ENCODE peak calls at places on chromosomes 7 and 10, in five cellular contexts. D is K562; L is B cell; G is activated CD4-positive, alpha-beta T cell treated with anti-CD3 and anti-CD28 coated beads, Interleukin-2, amount 50 U/mL, for 24 hours; J is endodermal cell. P is an unnamed sample.

GRCh38 chr7:55540226-55540858 is 32.0 kb downstream of the VOPP1 start:
- DNase-seq in J (peak; percentile 58), L (no peak), D (no peak), G (no peak), P (no peak)

GRCh38 chr7:17802056-17802455 is 138.2 kb downstream of the SNX13 start:
- DNase-seq in J (no peak), G (no peak), D (no peak), L (no peak), P (no peak)

GRCh38 chr7:30804078-30804661 is 33.0 kb downstream of the MINDY4 start:
- DNase-seq in J (no peak), D (no peak), L (no peak), G (no peak), P (no peak)

GRCh38 chr7:138204989-138205298 is 128.7 kb downstream of the AKR1D1 start:
- DNase-seq in G (no peak), J (no peak), L (no peak), D (no peak), P (no peak)

GRCh38 chr7:23394828-23395227 is 75.5 kb downstream of the IGF2BP3 start:
- DNase-seq in D (no peak), L (no peak), J (no peak), G (no peak), P (no peak)

GRCh38 chr10:114151486-114151885 is 22.5 kb downstream of the CCDC186 start:
- DNase-seq in J (no peak), G (no peak), D (no peak), L (no peak), P (no peak)

GRCh38 chr10:45599021-45599603 is 73.5 kb downstream of the ZFAND4 start:
- DNase-seq in J (no peak), G (no peak), L (no peak), D (peak; percentile 18), P (no peak)

GRCh38 chr10:50395279-50395678 is 144.0 kb upstream of the ASAH2 start:
- DNase-seq in G (no peak), J (no peak), D (no peak), L (no peak), P (no peak)

GRCh38 chr7:44081266-44081748 is 1.0 kb downstream of the POLM start:
- DNase-seq in D (peak; percentile 87), G (no peak), J (no peak), L (peak; percentile 40), P (no peak)

GRCh38 chr7:24891173-24891787 is 88.7 kb downstream of the OSBPL3 start:
- DNase-seq in L (no peak), J (no peak), D (no peak), G (no peak), P (no peak)

GRCh38 chr10:14601872-14602725 is 172.6 kb downstream of the FAM107B start:
- DNase-seq in G (peak; percentile 60), D (peak; percentile 25), J (no peak), L (peak; percentile 85), P (no peak)

GRCh38 chr7:139034855-139035587 is 821 bp downstream of the ZC3HAV1L start:
- DNase-seq in D (no peak), L (no peak), J (peak; percentile 71), G (peak; percentile 21), P (no peak)

GRCh38 chr7:151795168-151795754 is 81.7 kb downstream of the PRKAG2 start:
- DNase-seq in D (no peak), G (peak; percentile 78), J (no peak), L (peak; percentile 47), P (no peak)

GRCh38 chr10:78804356-78805032 is 264.3 kb upstream of the ZMIZ1 start:
- DNase-seq in L (no peak), J (no peak), D (no peak), G (no peak), P (no peak)

GRCh38 chr10:3330687-3331086 is 158.1 kb upstream of the PITRM1 start:
- DNase-seq in J (no peak), D (no peak), L (no peak), G (no peak), P (no peak)

GRCh38 chr10:120983721-120984120 is 132.6 kb downstream of the WDR11 start:
- DNase-seq in D (no peak), G (no peak), J (no peak), L (no peak), P (no peak)

GRCh38 chr10:132925614-132926013 is 16.8 kb downstream of the CFAP46 start:
- DNase-seq in G (no peak), J (no peak), D (no peak), L (no peak), P (no peak)

GRCh38 chr10:113939212-113939860 is 84.9 kb downstream of the NHLRC2 start:
- DNase-seq in D (no peak), G (no peak), L (no peak), J (no peak), P (no peak)

GRCh38 chr7:18978108-18978495 is 139.3 kb downstream of the TWIST1 start:
- DNase-seq in L (no peak), J (no peak), D (no peak), G (no peak), P (no peak)

GRCh38 chr7:94394399-94395140 is at the start of gene COL1A2:
- DNase-seq in J (peak; percentile 90), L (no peak), D (peak; percentile 6), G (no peak), P (no peak)

GRCh38 chr10:69644658-69645295 is 14.7 kb downstream of the FAM241B start:
- DNase-seq in D (peak; percentile 69), L (no peak), J (peak; percentile 94), G (no peak), P (no peak)

GRCh38 chr7:68752485-68752884 is 845.8 kb upstream of the AUTS2 start:
- DNase-seq in L (no peak), D (no peak), G (no peak), J (no peak), P (no peak)

GRCh38 chr10:69866246-69866687 is 64.6 kb downstream of the COL13A1 start:
- DNase-seq in D (no peak), G (no peak), L (no peak), J (peak; percentile 56), P (no peak)

GRCh38 chr10:79507436-79508167 is 4.7 kb upstream of the EIF5AL1 start:
- DNase-seq in G (no peak), L (no peak), D (no peak), J (no peak), P (no peak)

GRCh38 chr7:124784879-124785818 is 19.6 kb upstream of the GPR37 start:
- DNase-seq in G (no peak), L (no peak), J (peak; percentile 84), D (peak; percentile 70), P (no peak)

GRCh38 chr10:119250641-119251314 is 43.4 kb downstream of the GRK5 start:
- DNase-seq in G (no peak), J (no peak), L (peak; percentile 31), D (peak; percentile 64), P (no peak)

GRCh38 chr10:35668865-35669650 is 27.0 kb upstream of the FZD8 start:
- DNase-seq in D (no peak), J (peak; percentile 61), L (no peak), G (no peak), P (no peak)

GRCh38 chr10:18312385-18313145 is 172.3 kb downstream of the CACNB2 start:
- DNase-seq in L (no peak), G (no peak), J (no peak), D (peak; percentile 40), P (no peak)

GRCh38 chr7:75971961-75972763 is 22.2 kb downstream of the TMEM120A start:
- DNase-seq in J (peak; percentile 86), L (no peak), G (no peak), D (peak; percentile 53), P (no peak)

GRCh38 chr10:35140727-35141126 is 14.1 kb downstream of the CREM start:
- DNase-seq in G (no peak), J (no peak), L (no peak), D (no peak), P (no peak)

GRCh38 chr7:69819306-69819705 is 221.0 kb downstream of the AUTS2 start:
- DNase-seq in G (no peak), J (no peak), L (no peak), D (no peak), P (no peak)

GRCh38 chr7:80472491-80473200 is 39.2 kb downstream of the GNAT3 start:
- DNase-seq in D (no peak), G (no peak), L (no peak), J (no peak), P (no peak)

GRCh38 chr10:116382290-116382689 is 45.4 kb upstream of the PNLIPRP3 start:
- DNase-seq in L (no peak), D (no peak), G (no peak), J (no peak), P (no peak)

GRCh38 chr7:27917119-27917518 is 177.2 kb downstream of the TAX1BP1 start:
- DNase-seq in D (no peak), J (no peak), L (no peak), G (no peak), P (no peak)